ENCODE peak calls at places on chromosomes 13 and 19, in five cellular contexts. Z is heart right ventricle, P is OCI-LY7, F is AG09309, E is AG04450. N is an unnamed sample.

GRCh38 chr19:53246498-53246897 is 8.2 kb downstream of the ZNF677 start:
- DNase-seq in P (peak), Z (no peak), E (no peak), F (no peak), N (no peak)

GRCh38 chr13:109400192-109400591 is 386.2 kb downstream of the IRS2 start:
- DNase-seq in P (no peak), F (no peak), E (no peak), Z (no peak), N (no peak)

GRCh38 chr13:50644081-50644871 is 199.2 kb downstream of the DLEU7 start:
- DNase-seq in Z (no peak), P (peak), E (no peak), F (no peak), N (no peak)

GRCh38 chr13:113448545-113448884 is 4.8 kb downstream of the ADPRHL1 start:
- DNase-seq in E (no peak), Z (peak), F (no peak), P (peak), N (no peak)

GRCh38 chr13:45104294-45104693 is 16.0 kb upstream of the GTF2F2 start:
- DNase-seq in Z (no peak), F (no peak), P (no peak), E (no peak), N (no peak)

GRCh38 chr13:79810671-79811070 is 329.7 kb downstream of the NDFIP2 start:
- DNase-seq in Z (no peak), E (peak), P (no peak), F (peak), N (no peak)

GRCh38 chr13:110266983-110267382 is 40.0 kb downstream of the COL4A1 start:
- DNase-seq in P (no peak), Z (no peak), E (no peak), F (no peak), N (no peak)

GRCh38 chr13:112643759-112644459 is 45.9 kb upstream of the ATP11A start:
- DNase-seq in P (no peak), F (no peak), E (no peak), Z (no peak), N (peak)

GRCh38 chr13:20825476-20825875 is 51.7 kb upstream of the EEF1AKMT1 start:
- DNase-seq in F (no peak), Z (no peak), E (no peak), P (peak), N (no peak)

GRCh38 chr13:32731576-32731975 is 145.3 kb downstream of the PDS5B start:
- DNase-seq in F (no peak), E (no peak), P (no peak), Z (no peak), N (no peak)

GRCh38 chr19:18109731-18110671 is 12.4 kb downstream of the MAST3 start:
- DNase-seq in Z (peak), P (no peak), F (no peak), E (no peak), N (peak)

GRCh38 chr19:3644351-3645066 is 17.9 kb upstream of the CACTIN start:
- DNase-seq in Z (no peak), P (no peak), E (no peak), F (no peak), N (no peak)

GRCh38 chr19:10290876-10291553 is 1.3 kb downstream of the ICAM5 start:
- DNase-seq in E (no peak), P (peak), F (no peak), Z (peak), N (no peak)

GRCh38 chr13:49304356-49304755 is 56.6 kb downstream of the CDADC1 start:
- DNase-seq in F (no peak), P (no peak), E (no peak), Z (no peak), N (no peak)

GRCh38 chr13:75411924-75412537 is 69.9 kb downstream of the TBC1D4 start:
- DNase-seq in E (no peak), Z (no peak), F (no peak), P (no peak), N (no peak)

GRCh38 chr19:21463449-21464105 is 41.8 kb upstream of the ZNF429 start:
- DNase-seq in F (no peak), E (no peak), Z (peak), P (no peak), N (peak)

GRCh38 chr13:86757236-86757978 is 913.8 kb upstream of the SLITRK5 start:
- DNase-seq in Z (no peak), E (no peak), P (no peak), F (no peak), N (no peak)

GRCh38 chr13:49042476-49042875 is 66.8 kb downstream of the FNDC3A start:
- DNase-seq in P (no peak), E (no peak), Z (no peak), F (no peak), N (no peak)

GRCh38 chr19:48553676-48554384 is 1.9 kb downstream of the SULT2B1 start:
- DNase-seq in P (no peak), E (no peak), F (no peak), Z (peak), N (no peak)

GRCh38 chr13:108409735-108410134 is 140.2 kb downstream of the TNFSF13B start:
- DNase-seq in P (no peak), F (no peak), Z (no peak), E (no peak), N (no peak)

GRCh38 chr13:114015608-114016295 is 41.9 kb upstream of the C13orf46 start:
- DNase-seq in Z (peak), F (no peak), P (no peak), E (no peak), N (no peak)

GRCh38 chr19:48533770-48534169 is 18.2 kb upstream of the SULT2B1 start:
- DNase-seq in Z (no peak), P (no peak), F (no peak), E (no peak), N (no peak)

GRCh38 chr13:51243227-51243626 is 21.0 kb downstream of the FAM124A start:
- DNase-seq in E (no peak), Z (no peak), F (no peak), P (no peak), N (no peak)

GRCh38 chr19:2841858-2842574 is 741 bp downstream of the ZNF555 start:
- DNase-seq in E (no peak), P (peak), Z (peak), F (no peak), N (no peak)

GRCh38 chr19:33208371-33208770 is 14.2 kb downstream of the LRP3 start:
- DNase-seq in Z (no peak), E (no peak), P (no peak), F (no peak), N (peak)

GRCh38 chr19:8569066-8569761 is 8.0 kb downstream of the MYO1F start:
- DNase-seq in Z (no peak), P (no peak), F (peak), E (peak), N (no peak)

GRCh38 chr19:19423322-19423721 is 17.8 kb downstream of the GATAD2A start:
- DNase-seq in P (no peak), F (no peak), E (no peak), Z (no peak), N (no peak)

GRCh38 chr19:30898353-30899103 is 450.7 kb downstream of the TSHZ3 start:
- DNase-seq in P (peak), E (no peak), F (no peak), Z (no peak), N (no peak)

GRCh38 chr13:23433171-23434153 is at the start of gene SACS:
- DNase-seq in F (no peak), P (no peak), Z (no peak), E (no peak), N (peak)

GRCh38 chr19:29491491-29491890 is 34.3 kb upstream of the VSTM2B start:
- DNase-seq in E (no peak), P (no peak), Z (no peak), F (no peak), N (no peak)

GRCh38 chr13:46202956-46203355 is 8.8 kb upstream of the LRRC63 start:
- DNase-seq in F (no peak), P (no peak), Z (no peak), E (no peak), N (no peak)

GRCh38 chr13:100336795-100337516 is 248.1 kb downstream of the PCCA start:
- DNase-seq in E (no peak), F (no peak), Z (no peak), P (no peak), N (no peak)

GRCh38 chr13:91739751-91740150 is 341.3 kb downstream of the GPC5 start:
- DNase-seq in E (no peak), Z (no peak), F (no peak), P (no peak), N (no peak)

GRCh38 chr13:64158910-64159309 is 2743.3 kb upstream of the PCDH20 start:
- DNase-seq in Z (no peak), E (no peak), P (no peak), F (peak), N (no peak)
- H3K4me3 ChIP-seq in Z (no peak), E (no peak), P (no peak), F (no peak), N (no peak)

DNA sequence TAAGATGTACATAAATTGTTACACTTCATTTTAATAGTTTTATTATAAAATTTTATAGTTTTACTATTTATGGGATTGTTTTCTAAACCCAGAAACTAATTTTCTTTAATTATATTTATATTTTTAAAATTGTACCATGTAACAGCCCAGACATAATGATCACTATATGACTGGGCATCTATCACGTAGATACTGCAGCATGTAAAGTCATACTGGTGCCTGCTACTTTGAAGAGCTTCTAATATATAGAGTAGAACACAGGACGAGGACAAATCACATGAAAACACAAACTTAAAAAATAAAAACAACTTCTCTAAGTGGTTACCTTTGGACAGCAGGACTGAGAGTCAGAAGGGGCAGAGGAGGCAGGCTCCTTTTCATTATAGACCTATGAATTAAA is 5.3 kb downstream of the ELF1 start:
- DNase-seq in Z (no peak), E (no peak), F (no peak), P (no peak), N (no peak)
- H3K4me3 ChIP-seq in Z (no peak), E (no peak), F (no peak), P (peak), N (no peak)

GRCh38 chr13:101627556-101627943 is 175.1 kb downstream of the ITGBL1 start:
- DNase-seq in E (no peak), F (no peak), P (no peak), Z (no peak), N (no peak)

GRCh38 chr13:101624981-101625380 is 172.5 kb downstream of the ITGBL1 start:
- DNase-seq in Z (no peak), F (no peak), P (no peak), E (no peak), N (no peak)

GRCh38 chr13:101628900-101629299 is 176.4 kb downstream of the ITGBL1 start:
- DNase-seq in F (no peak), E (no peak), P (no peak), Z (no peak), N (no peak)

GRCh38 chr13:101624210-101624922 is 171.9 kb downstream of the ITGBL1 start:
- DNase-seq in P (no peak), F (no peak), Z (no peak), E (no peak), N (no peak)

GRCh38 chr13:101626925-101627555 is 174.6 kb downstream of the ITGBL1 start:
- DNase-seq in E (no peak), Z (no peak), F (no peak), P (peak), N (no peak)
- H3K4me3 ChIP-seq in E (peak), Z (peak), F (peak), P (peak), N (peak)

GRCh38 chr19:1038995-1039645 is 787 bp upstream of the ABCA7 start:
- DNase-seq in E (no peak), P (peak), Z (no peak), F (no peak), N (peak)
- H3K4me3 ChIP-seq in E (no peak), P (peak), Z (peak), F (no peak), N (no peak)

GRCh38 chr19:41195675-41196497 is 2.9 kb downstream of the CYP2S1 start:
- DNase-seq in F (no peak), P (no peak), E (no peak), Z (no peak), N (no peak)

GRCh38 chr19:41193420-41194156 is 569 bp downstream of the CYP2S1 start:
- DNase-seq in P (no peak), Z (no peak), E (no peak), F (no peak), N (no peak)

GRCh38 chr19:41194157-41194552 is 1.1 kb downstream of the CYP2S1 start:
- DNase-seq in E (no peak), Z (no peak), F (no peak), P (no peak), N (no peak)

GRCh38 chr19:41189425-41190065 is 3.5 kb upstream of the CYP2S1 start:
- DNase-seq in E (no peak), P (no peak), Z (no peak), F (no peak), N (no peak)

GRCh38 chr19:41192574-41193419 is at the start of gene CYP2S1:
- DNase-seq in F (no peak), Z (no peak), P (no peak), E (no peak), N (peak)
- H3K4me3 ChIP-seq in F (no peak), Z (peak), P (no peak), E (peak), N (no peak)

DNA sequence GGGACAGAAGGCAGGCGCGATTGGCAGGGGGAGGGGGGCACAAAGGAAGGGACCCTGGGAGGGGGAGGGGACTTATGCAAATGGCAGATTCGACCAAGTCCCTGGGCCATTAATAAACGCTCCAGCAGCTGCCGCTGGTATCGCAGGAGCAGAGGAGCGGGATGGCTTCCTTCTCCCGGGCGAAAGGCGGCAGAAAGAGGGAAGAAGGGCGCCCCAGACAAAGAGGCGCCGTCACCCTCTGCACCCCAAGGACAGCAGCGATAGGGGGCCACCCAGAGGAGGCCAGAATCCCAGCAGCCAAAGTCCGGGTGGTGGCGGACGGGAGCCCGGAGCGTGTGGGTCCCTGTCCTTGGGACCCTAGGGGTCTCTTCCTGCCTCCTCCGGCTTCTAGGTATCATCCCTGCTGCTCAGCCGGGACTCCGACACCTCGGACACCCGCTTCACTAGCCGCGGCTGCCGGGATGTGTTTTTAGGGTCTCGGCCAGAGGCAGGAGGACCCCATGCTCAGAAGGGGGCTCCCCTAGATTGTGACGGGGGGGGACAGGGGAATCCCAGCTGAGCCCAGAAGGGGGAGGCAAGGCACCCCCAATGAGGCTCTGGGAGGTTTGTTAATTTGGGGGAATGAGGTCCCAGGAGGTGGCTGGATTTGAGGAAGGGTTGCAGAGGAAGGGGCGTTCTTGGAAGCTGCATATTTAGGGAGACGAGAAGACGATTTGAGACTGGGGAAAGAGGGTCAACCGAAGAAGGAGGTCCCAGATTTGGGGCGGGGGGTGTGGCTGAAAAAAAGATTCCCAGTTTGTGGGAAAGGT is 1.7 kb downstream of the PTPRS start:
- DNase-seq in Z (no peak), P (no peak), F (no peak), E (no peak), N (no peak)
- H3K4me3 ChIP-seq in Z (peak), P (peak), F (no peak), E (peak), N (no peak)

GRCh38 chr19:47510516-47511127 is 4.2 kb downstream of the NAPA start:
- DNase-seq in P (peak), Z (no peak), E (no peak), F (no peak), N (no peak)

GRCh38 chr19:47508721-47509120 is 6.1 kb downstream of the NAPA start:
- DNase-seq in F (no peak), P (no peak), Z (no peak), E (no peak), N (no peak)

GRCh38 chr19:47507924-47508553 is 6.8 kb downstream of the NAPA start:
- DNase-seq in E (no peak), Z (no peak), P (no peak), F (no peak), N (peak)

GRCh38 chr19:47509973-47510372 is 4.9 kb downstream of the NAPA start:
- DNase-seq in E (no peak), Z (no peak), F (no peak), P (no peak), N (peak)

GRCh38 chr19:47509170-47509847 is 5.6 kb downstream of the NAPA start:
- DNase-seq in P (no peak), F (no peak), Z (no peak), E (no peak), N (no peak)
- H3K4me3 ChIP-seq in P (no peak), F (no peak), Z (no peak), E (no peak), N (no peak)

GRCh38 chr19:13127051-13127450 is 9.0 kb downstream of the NACC1 start:
- DNase-seq in P (no peak), E (no peak), Z (no peak), F (no peak), N (no peak)

GRCh38 chr19:13127811-13128575 is 9.9 kb downstream of the NACC1 start:
- DNase-seq in P (no peak), F (no peak), Z (no peak), E (no peak), N (no peak)

GRCh38 chr19:13130886-13131490 is 12.9 kb downstream of the NACC1 start:
- DNase-seq in E (no peak), F (no peak), P (no peak), Z (no peak), N (no peak)

GRCh38 chr19:13129384-13129783 is 11.3 kb downstream of the NACC1 start:
- DNase-seq in P (no peak), Z (no peak), E (no peak), F (no peak), N (no peak)

DNA sequence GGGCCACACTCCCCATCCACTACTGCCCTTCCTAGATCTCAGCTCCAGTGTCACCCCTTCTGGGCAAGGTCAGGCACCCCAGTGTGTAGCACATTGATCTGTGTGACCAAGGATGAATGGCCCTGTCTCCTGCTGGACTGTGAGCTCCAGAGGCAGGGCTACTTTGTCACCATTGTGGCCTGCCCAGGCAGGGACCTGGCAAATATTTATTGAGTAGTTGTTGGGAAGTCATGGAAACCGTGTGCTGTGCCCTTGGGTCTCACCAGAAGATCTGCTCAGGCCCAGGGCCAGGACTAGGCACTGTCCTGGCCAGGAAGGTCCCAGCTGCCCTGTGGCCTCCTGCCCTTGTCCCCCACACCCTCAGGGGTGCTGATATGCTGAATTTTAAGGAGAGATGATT is 10.5 kb downstream of the NACC1 start:
- DNase-seq in P (no peak), E (no peak), F (no peak), Z (no peak), N (no peak)
- H3K4me3 ChIP-seq in P (no peak), E (no peak), F (no peak), Z (no peak), N (no peak)

DNA sequence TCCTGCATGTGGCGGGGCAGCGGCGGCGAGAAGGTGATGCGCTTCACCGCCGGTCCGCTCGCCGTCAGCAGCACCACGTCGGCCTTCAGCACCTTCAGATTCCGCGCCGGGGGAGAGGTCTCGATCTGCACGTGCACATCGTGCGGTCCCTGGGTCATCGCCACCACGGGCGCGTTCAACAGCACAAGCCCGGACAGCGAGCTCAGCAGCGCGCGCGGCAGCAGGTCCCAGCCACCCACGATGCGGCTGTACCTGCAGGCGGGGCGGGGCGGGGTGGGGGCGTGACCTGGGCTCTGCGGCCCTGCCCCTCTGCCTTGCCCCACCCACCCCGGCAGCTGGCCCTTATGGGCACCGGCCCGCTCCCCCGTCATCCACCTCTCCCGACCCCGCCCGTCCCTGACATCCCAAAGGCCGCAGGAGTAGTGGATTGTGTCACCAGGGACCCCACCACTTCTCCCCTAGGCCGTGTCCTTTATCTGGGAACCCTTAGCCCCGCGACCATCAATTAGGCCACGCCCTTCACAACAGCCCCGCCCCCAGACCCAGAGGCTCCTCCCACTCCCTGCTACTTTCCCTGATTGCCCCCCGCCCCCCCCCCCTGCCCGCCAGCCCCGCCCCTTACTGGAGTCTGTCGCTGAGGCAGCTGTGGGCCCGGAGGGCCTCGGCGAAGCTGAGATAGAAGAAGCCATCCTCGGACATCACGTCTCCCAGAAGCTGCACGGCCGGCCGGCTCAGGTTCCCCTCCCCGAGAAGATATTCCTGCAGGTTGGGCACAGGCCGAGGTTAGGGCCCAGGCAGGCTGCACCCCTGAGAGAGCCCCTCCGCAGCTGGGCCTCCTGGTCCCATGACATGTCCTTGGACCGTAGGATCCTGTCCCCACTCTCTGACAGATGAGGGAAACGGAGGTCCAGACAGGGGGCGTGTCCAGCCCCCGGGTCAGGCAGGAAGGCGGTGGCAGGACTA is 6.1 kb downstream of the IL4I1 start:
- DNase-seq in F (no peak), P (peak), E (no peak), Z (no peak), N (no peak)
- H3K4me3 ChIP-seq in F (no peak), P (peak), E (peak), Z (peak), N (no peak)

GRCh38 chr19:16896913-16897571 is 8.2 kb downstream of the F2RL3 start:
- DNase-seq in P (peak), E (peak), F (peak), Z (peak), N (peak)
- H3K4me3 ChIP-seq in P (peak), E (peak), F (peak), Z (peak), N (peak)

N was measured in pancreas.